ENCODE peak calls at places on chromosomes 6 and 20, in nine cellular contexts. M is colonic mucosa, Z is right lobe of liver, L is GM12865, Y is epithelial cell of esophagus, Q is retinal pigment epithelial cell, A is psoas muscle, X is GM23338, W is ovary. U is an unnamed sample.

GRCh38 chr20:46264391-46265266 is 43.7 kb downstream of the CDH22 start:
- DNase-seq in A (no peak), X (no peak), W (no peak), Z (no peak), M (no peak), L (no peak), Y (no peak), Q (no peak), U (no peak)

GRCh38 chr6:44800171-44800671 is 412.7 kb downstream of the CDC5L start:
- DNase-seq in L (no peak), X (no peak), A (no peak), Q (peak), Z (no peak), M (no peak), Y (peak), W (peak), U (no peak)

GRCh38 chr6:131372535-131372934 is 200.5 kb upstream of the ARG1 start:
- DNase-seq in W (no peak), Q (no peak), L (no peak), Y (no peak), A (no peak), X (no peak), Z (no peak), M (no peak), U (no peak)

GRCh38 chr6:155079985-155080452 is 84.9 kb downstream of the TIAM2 start:
- DNase-seq in Z (no peak), L (peak), X (no peak), M (no peak), A (no peak), Y (no peak), W (no peak), Q (no peak), U (no peak)

GRCh38 chr20:54133434-54134427 is 40.1 kb downstream of the CYP24A1 start:
- DNase-seq in M (peak), Y (peak), Q (no peak), Z (no peak), L (no peak), X (no peak), A (no peak), W (no peak), U (no peak)

GRCh38 chr20:24147961-24148360 is 159.4 kb upstream of the GGTLC1 start:
- DNase-seq in L (no peak), X (no peak), Y (no peak), Z (no peak), Q (no peak), M (no peak), A (no peak), W (no peak), U (no peak)

GRCh38 chr6:158372570-158372969 is 60.3 kb downstream of the TULP4 start:
- DNase-seq in W (no peak), Q (no peak), A (no peak), L (no peak), Y (no peak), M (no peak), X (no peak), Z (no peak), U (no peak)

GRCh38 chr6:141347075-141347474 is 785.6 kb upstream of the GJE1 start:
- DNase-seq in W (no peak), L (no peak), Q (no peak), Y (no peak), Z (no peak), X (no peak), A (no peak), M (no peak), U (no peak)

GRCh38 chr6:31576897-31577341 is 1.6 kb downstream of the TNF start:
- DNase-seq in M (no peak), Y (no peak), L (peak), X (no peak), Z (no peak), Q (no peak), W (no peak), A (no peak), U (no peak)

GRCh38 chr6:3759656-3760245 is 8.2 kb upstream of the PXDC1 start:
- DNase-seq in L (no peak), W (no peak), Q (peak), A (no peak), Z (no peak), Y (peak), X (no peak), M (no peak), U (no peak)

GRCh38 chr6:145073811-145074210 is 661.5 kb downstream of the EPM2A start:
- DNase-seq in W (no peak), Y (no peak), Z (no peak), A (no peak), L (no peak), X (no peak), M (no peak), Q (no peak), U (no peak)

GRCh38 chr20:63477944-63478343 is 5.5 kb upstream of the KCNQ2 start:
- DNase-seq in Y (no peak), A (no peak), Z (no peak), W (no peak), L (no peak), Q (no peak), X (no peak), M (no peak), U (no peak)

GRCh38 chr6:163670283-163670682 is 255.8 kb downstream of the QKI start:
- DNase-seq in W (no peak), M (no peak), L (no peak), X (no peak), Z (no peak), Y (no peak), A (no peak), Q (no peak), U (no peak)

GRCh38 chr6:54830216-54830615 is 16.4 kb upstream of the FAM83B start:
- DNase-seq in Y (no peak), Z (no peak), L (no peak), W (no peak), X (no peak), M (no peak), A (no peak), Q (no peak), U (no peak)

GRCh38 chr6:22409487-22409886 is 112.7 kb upstream of the PRL start:
- DNase-seq in Z (no peak), A (no peak), Y (no peak), Q (no peak), X (no peak), L (no peak), M (no peak), W (no peak), U (no peak)

GRCh38 chr6:161584929-161585328 is 311.1 kb upstream of the AGPAT4 start:
- DNase-seq in Z (no peak), A (no peak), Y (no peak), W (no peak), L (no peak), M (no peak), X (no peak), Q (no peak), U (no peak)

GRCh38 chr20:4069741-4070140 is 54.4 kb upstream of the RNF24 start:
- DNase-seq in A (no peak), W (no peak), Z (no peak), X (no peak), Q (no peak), Y (peak), M (no peak), L (no peak), U (no peak)

GRCh38 chr6:152441892-152442291 is 195.3 kb downstream of the SYNE1 start:
- DNase-seq in Y (no peak), L (no peak), Q (no peak), W (no peak), X (no peak), M (no peak), Z (no peak), A (no peak), U (no peak)

GRCh38 chr20:38554986-38555385 is 26.0 kb upstream of the ADIG start:
- DNase-seq in Q (no peak), Z (no peak), X (no peak), W (no peak), L (no peak), Y (no peak), A (no peak), M (no peak), U (no peak)

GRCh38 chr20:22836877-22837276 is 198.2 kb upstream of the SSTR4 start:
- DNase-seq in Y (peak), X (no peak), Q (no peak), L (no peak), M (no peak), W (no peak), Z (no peak), A (no peak), U (no peak)

GRCh38 chr20:3233131-3233990 is 5.6 kb downstream of the SLC4A11 start:
- DNase-seq in Z (no peak), L (no peak), X (no peak), A (no peak), Y (no peak), W (no peak), M (no peak), Q (no peak), U (no peak)

GRCh38 chr20:11748436-11748835 is 169.3 kb upstream of the BTBD3 start:
- DNase-seq in A (no peak), L (no peak), W (no peak), Z (no peak), Y (no peak), M (no peak), X (no peak), Q (no peak), U (no peak)

GRCh38 chr6:36504982-36505381 is 42.3 kb downstream of the STK38 start:
- DNase-seq in Y (no peak), Q (no peak), W (no peak), A (no peak), X (no peak), L (no peak), Z (no peak), M (no peak), U (no peak)

GRCh38 chr6:53751417-53751816 is 43.4 kb upstream of the LRRC1 start:
- DNase-seq in Q (no peak), Z (no peak), L (no peak), M (no peak), W (no peak), A (no peak), Y (no peak), X (no peak), U (no peak)

GRCh38 chr6:52102330-52102932 is 15.0 kb upstream of the PKHD1 start:
- DNase-seq in L (no peak), Y (no peak), W (no peak), M (no peak), X (no peak), Q (no peak), Z (no peak), A (no peak), U (no peak)

GRCh38 chr6:12208190-12208589 is 82.0 kb upstream of the EDN1 start:
- DNase-seq in X (no peak), A (peak), Y (peak), L (no peak), W (no peak), Z (peak), Q (no peak), M (no peak), U (peak)

GRCh38 chr20:53547664-53548239 is 45.9 kb downstream of the ZNF217 start:
- DNase-seq in Z (peak), Y (peak), M (peak), X (peak), L (peak), W (peak), A (no peak), Q (peak), U (no peak)

GRCh38 chr20:63347081-63347741 is 13.9 kb downstream of the CHRNA4 start:
- DNase-seq in A (no peak), Z (no peak), L (no peak), M (no peak), W (no peak), Q (no peak), Y (no peak), X (no peak), U (no peak)

GRCh38 chr6:169215201-169215661 is 38.4 kb downstream of the THBS2 start:
- DNase-seq in M (peak), L (no peak), W (peak), A (no peak), Z (peak), Y (no peak), X (no peak), Q (no peak), U (no peak)

DNA sequence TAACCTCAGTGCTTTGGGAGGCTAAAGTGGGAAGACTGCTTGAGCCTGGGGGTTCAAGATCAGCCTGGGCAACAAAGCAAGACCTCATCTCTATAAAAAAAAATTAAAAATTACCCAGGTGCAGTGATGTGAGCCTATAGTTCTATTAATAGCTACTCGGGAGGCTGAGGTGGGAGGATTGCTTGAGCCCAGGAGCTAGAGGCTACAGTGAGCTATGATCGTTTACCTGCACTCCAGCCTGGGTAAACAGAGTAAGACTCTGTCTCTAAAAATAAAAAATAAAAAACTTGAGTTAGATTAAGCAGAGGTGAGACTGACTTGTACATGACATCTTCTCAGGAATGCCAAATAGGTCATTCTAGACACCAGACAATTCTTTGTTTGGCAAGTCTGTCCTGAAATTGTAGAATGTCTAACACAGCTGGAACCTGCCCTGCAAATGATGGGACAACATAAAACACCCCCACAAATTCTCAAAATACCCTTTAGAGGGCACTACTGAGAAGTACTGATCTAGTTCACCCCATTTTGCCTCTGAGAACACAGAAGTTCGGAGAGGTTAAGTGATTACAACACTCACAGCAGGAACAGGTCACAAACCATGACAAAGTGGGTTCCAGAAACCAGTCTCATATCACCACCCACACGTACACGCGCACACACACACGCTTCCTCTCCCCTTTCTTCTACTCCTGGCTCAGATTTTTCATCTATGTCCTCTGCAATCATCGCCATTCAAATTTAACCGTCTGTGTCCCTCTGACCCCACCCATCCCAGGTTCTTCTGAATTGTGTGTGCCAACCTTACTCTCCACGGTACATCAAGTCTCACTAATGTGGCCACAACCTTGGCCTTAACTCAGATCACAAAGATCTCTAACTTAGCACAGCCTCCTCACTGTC is 38.3 kb downstream of the ARHGAP18 start:
- DNase-seq in Q (no peak), Z (no peak), X (peak), A (no peak), L (peak), W (no peak), M (no peak), Y (no peak), U (peak)
- TF ChIP-seq CTCF in Q (no peak), Z (peak), X (peak), A (no peak), L (peak), W (no peak), M (no peak), Y (no peak), U (peak)

GRCh38 chr20:59002874-59003399 is 4.1 kb downstream of the CTSZ start:
- DNase-seq in Q (no peak), M (no peak), Y (no peak), Z (no peak), W (no peak), X (no peak), L (no peak), A (no peak), U (no peak)

GRCh38 chr20:59002388-59002787 is 4.7 kb downstream of the CTSZ start:
- DNase-seq in Z (no peak), Y (no peak), W (no peak), X (no peak), A (no peak), L (no peak), M (no peak), Q (no peak), U (no peak)

GRCh38 chr20:59001068-59001448 is 6.0 kb downstream of the CTSZ start:
- DNase-seq in Z (peak), A (no peak), X (no peak), M (no peak), Y (no peak), L (no peak), Q (no peak), W (no peak), U (no peak)

GRCh38 chr20:59000326-59000725 is 6.7 kb downstream of the CTSZ start:
- DNase-seq in Z (no peak), Y (no peak), W (no peak), Q (no peak), A (no peak), L (no peak), M (no peak), X (no peak), U (no peak)

DNA sequence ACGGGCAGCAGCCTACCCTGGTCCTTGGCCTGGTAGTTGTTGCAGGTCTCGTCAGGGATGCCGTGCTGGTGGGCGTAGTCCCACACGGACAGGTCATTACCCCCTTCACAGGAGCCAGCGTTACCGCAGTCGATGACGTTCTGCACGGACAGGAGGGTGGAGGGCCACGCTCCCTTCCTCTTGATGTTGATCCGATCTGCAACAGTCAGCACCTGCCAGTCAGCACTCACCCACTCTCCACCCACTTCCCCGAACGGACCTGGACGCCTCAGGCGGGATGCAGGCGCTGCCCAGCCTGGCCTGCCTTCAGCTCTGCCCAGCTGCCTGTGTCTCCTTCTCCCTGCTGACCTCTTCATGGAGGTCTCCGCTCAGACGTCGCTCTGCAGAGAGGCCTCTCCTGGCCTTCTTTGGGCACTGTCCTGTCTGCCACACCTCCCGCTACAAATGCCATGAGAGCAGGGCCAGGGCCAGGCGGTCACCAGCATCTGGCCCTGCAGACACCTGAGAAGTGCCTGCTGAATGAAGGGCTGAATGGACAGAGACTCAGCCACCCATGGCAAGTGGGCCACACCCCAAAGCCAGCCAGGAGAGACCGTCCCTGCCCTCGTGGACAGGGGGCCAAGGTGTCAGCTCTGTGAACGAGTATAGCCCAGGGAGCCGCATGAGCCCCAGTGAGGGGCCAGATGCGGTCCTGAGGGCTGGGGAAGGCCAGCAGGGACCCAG is 5.4 kb downstream of the CTSZ start:
- DNase-seq in W (no peak), L (no peak), Z (peak), Q (no peak), X (no peak), A (no peak), Y (no peak), M (no peak), U (no peak)
- H3K4me3 ChIP-seq in W (no peak), L (no peak), Z (no peak), Q (no peak), X (no peak), A (no peak), Y (no peak), M (no peak), U (no peak)

GRCh38 chr6:19209202-19209601 is 628.0 kb upstream of the ID4 start:
- DNase-seq in W (no peak), L (no peak), Z (no peak), M (no peak), Y (peak), Q (no peak), X (no peak), A (no peak), U (no peak)

GRCh38 chr6:19205076-19205475 is 632.1 kb upstream of the ID4 start:
- DNase-seq in Y (no peak), L (no peak), Q (no peak), W (no peak), A (no peak), M (no peak), Z (no peak), X (no peak), U (no peak)

GRCh38 chr6:19214231-19214630 is 622.9 kb upstream of the ID4 start:
- DNase-seq in Y (no peak), Z (no peak), W (no peak), Q (no peak), X (no peak), M (no peak), A (no peak), L (no peak), U (no peak)

GRCh38 chr6:19210849-19211590 is 626.1 kb upstream of the ID4 start:
- DNase-seq in W (no peak), Y (no peak), Z (peak), M (no peak), X (peak), L (peak), A (no peak), Q (no peak), U (no peak)
- TF ChIP-seq CTCF in W (no peak), Y (no peak), Z (peak), M (no peak), X (peak), L (peak), A (peak), Q (peak), U (no peak)

DNA sequence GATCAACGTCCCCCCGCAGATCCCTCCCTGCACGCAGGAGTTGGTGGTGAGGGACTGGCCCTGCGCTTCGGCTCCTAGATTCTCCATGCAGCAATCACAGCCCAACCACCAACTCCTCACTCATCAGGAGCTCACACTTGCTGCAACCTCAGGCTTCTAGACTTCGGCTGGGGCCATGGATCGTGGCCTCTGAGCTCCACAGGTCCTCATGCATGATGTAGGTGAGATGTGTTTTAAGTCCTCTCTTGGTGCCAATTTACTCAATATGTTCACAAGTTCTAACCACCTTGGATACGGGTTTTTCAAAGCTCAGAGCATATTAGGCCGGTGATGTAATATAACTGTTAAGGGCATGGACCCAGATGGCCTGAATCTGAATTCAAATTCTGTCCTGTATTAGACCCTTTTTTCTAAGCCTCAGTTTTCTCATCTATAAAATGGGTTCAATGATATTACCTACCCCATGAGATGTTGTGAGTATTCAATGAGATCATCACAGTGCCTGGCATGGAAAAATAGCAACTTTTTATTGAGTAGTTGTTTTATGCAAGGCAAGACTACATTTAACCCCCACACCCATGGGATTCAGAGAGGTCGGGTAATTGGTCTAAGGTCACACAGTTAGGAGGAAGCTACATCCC is 31.0 kb downstream of the SUN5 start:
- DNase-seq in X (no peak), Y (no peak), Q (no peak), A (no peak), M (no peak), W (no peak), Z (no peak), L (no peak), U (no peak)
- H3K4me3 ChIP-seq in X (no peak), Y (no peak), Q (no peak), A (no peak), M (no peak), W (no peak), Z (no peak), L (no peak), U (no peak)

U was measured in lower lobe of right lung.